ENCODE peak calls at places on chromosome 1, in nine cellular contexts. G is fibroblast of pulmonary artery, E is T-helper 1 cell, R is cardiac fibroblast, K is occipital lobe, Z is Calu3, X is HT1080, N is lung, O is AML-193. W is an unnamed sample.

GRCh38 chr1:109978761-109979488 is 5.6 kb upstream of the AHCYL1 start:
- DNase-seq in G (no peak), E (no peak), R (peak; percentile 32), K (no peak), Z (no peak), X (no peak), N (no peak), O (no peak), W (no peak)

GRCh38 chr1:17831619-17832018 is 76.5 kb downstream of the ACTL8 start:
- DNase-seq in G (peak; percentile 71), E (no peak), R (peak; percentile 65), K (no peak), Z (peak; percentile 6), X (peak; percentile 42), N (no peak), O (no peak), W (peak; percentile 49)

GRCh38 chr1:203351037-203351625 is at the start of gene FMOD:
- DNase-seq in G (peak; percentile 76), E (no peak), R (peak; percentile 90), K (no peak), Z (peak; percentile 13), X (no peak), N (peak; percentile 37), O (no peak), W (no peak)

GRCh38 chr1:100643430-100644196 is 75.9 kb upstream of the VCAM1 start:
- DNase-seq in G (peak; percentile 69), E (no peak), R (peak; percentile 81), K (no peak), Z (peak; percentile 16), X (no peak), N (no peak), O (no peak), W (no peak)

GRCh38 chr1:186722711-186723309 is 42.6 kb upstream of the PTGS2 start:
- DNase-seq in G (peak; percentile 67), E (no peak), R (peak; percentile 68), K (no peak), Z (peak; percentile 58), X (peak; percentile 52), N (no peak), O (peak; percentile 33), W (peak; percentile 64)

GRCh38 chr1:118954286-118954890 is 33.8 kb downstream of the TBX15 start:
- DNase-seq in G (no peak), E (no peak), R (no peak), K (no peak), Z (no peak), X (no peak), N (no peak), O (no peak), W (peak; percentile 48)

GRCh38 chr1:87111659-87112339 is 197.4 kb downstream of the HS2ST1 start:
- DNase-seq in G (no peak), E (no peak), R (no peak), K (no peak), Z (no peak), X (no peak), N (no peak), O (no peak), W (no peak)

GRCh38 chr1:201570886-201571624 is 32.1 kb downstream of the NAV1 start:
- DNase-seq in G (no peak), E (no peak), R (no peak), K (no peak), Z (no peak), X (no peak), N (no peak), O (no peak), W (no peak)

GRCh38 chr1:211469113-211469512 is 22.8 kb downstream of the RD3 start:
- DNase-seq in G (no peak), E (no peak), R (no peak), K (no peak), Z (no peak), X (no peak), N (no peak), O (no peak), W (no peak)

GRCh38 chr1:180627411-180627810 is 4.4 kb upstream of the XPR1 start:
- DNase-seq in G (no peak), E (no peak), R (peak; percentile 8), K (no peak), Z (no peak), X (peak; percentile 34), N (no peak), O (no peak), W (no peak)

GRCh38 chr1:215635827-215636226 is 68.7 kb downstream of the KCTD3 start:
- DNase-seq in G (no peak), E (no peak), R (no peak), K (no peak), Z (no peak), X (no peak), N (no peak), O (no peak), W (no peak)

GRCh38 chr1:117630423-117630998 is 24.7 kb downstream of the TENT5C start:
- DNase-seq in G (no peak), E (no peak), R (no peak), K (no peak), Z (no peak), X (peak; percentile 33), N (peak; percentile 55), O (no peak), W (peak; percentile 29)

W was measured in M059J.